ENCODE peak calls at places on chromosomes 11 and 22, in seven cellular contexts. One of them, this sample, is unnamed.

GRCh38 chr11:33256031-33256807 is 962 bp upstream of the HIPK3 start:
- DNase-seq in stimulated activated CD4-positive, alpha-beta T cell treated with anti-CD3 and anti-CD28 coated beads, Interleukin-1b, Interleukin-23, amount 100 ng/mL, for 24 hours: no peak
- DNase-seq in AG10803: peak
- DNase-seq in EL: no peak
- DNase-seq in CD4-positive, CD25-positive, alpha-beta regulatory T cell: no peak
- DNase-seq in activated T-helper 1 cell treated with anti-CD3 and anti-CD28 coated beads, Interleukin-2, amount 50 U/mL, for 16 hours: no peak
- DNase-seq in substantia nigra: no peak
- DNase-seq in this sample: no peak

GRCh38 chr11:122863704-122864326 is 18.7 kb upstream of the JHY start:
- DNase-seq in EL: peak
- DNase-seq in activated T-helper 1 cell treated with anti-CD3 and anti-CD28 coated beads, Interleukin-2, amount 50 U/mL, for 16 hours: no peak
- DNase-seq in AG10803: peak
- DNase-seq in stimulated activated CD4-positive, alpha-beta T cell treated with anti-CD3 and anti-CD28 coated beads, Interleukin-1b, Interleukin-23, amount 100 ng/mL, for 24 hours: no peak
- DNase-seq in CD4-positive, CD25-positive, alpha-beta regulatory T cell: peak
- DNase-seq in substantia nigra: peak
- DNase-seq in this sample: no peak

GRCh38 chr11:121715395-121715794 is 262.6 kb upstream of the SORL1-AS1 start:
- DNase-seq in activated T-helper 1 cell treated with anti-CD3 and anti-CD28 coated beads, Interleukin-2, amount 50 U/mL, for 16 hours: no peak
- DNase-seq in stimulated activated CD4-positive, alpha-beta T cell treated with anti-CD3 and anti-CD28 coated beads, Interleukin-1b, Interleukin-23, amount 100 ng/mL, for 24 hours: no peak
- DNase-seq in AG10803: peak
- DNase-seq in substantia nigra: no peak
- DNase-seq in EL: no peak
- DNase-seq in CD4-positive, CD25-positive, alpha-beta regulatory T cell: no peak
- DNase-seq in this sample: no peak

GRCh38 chr11:6055569-6055968 is 25.0 kb upstream of the OR56A1 start:
- DNase-seq in EL: no peak
- DNase-seq in CD4-positive, CD25-positive, alpha-beta regulatory T cell: no peak
- DNase-seq in substantia nigra: no peak
- DNase-seq in stimulated activated CD4-positive, alpha-beta T cell treated with anti-CD3 and anti-CD28 coated beads, Interleukin-1b, Interleukin-23, amount 100 ng/mL, for 24 hours: no peak
- DNase-seq in AG10803: no peak
- DNase-seq in activated T-helper 1 cell treated with anti-CD3 and anti-CD28 coated beads, Interleukin-2, amount 50 U/mL, for 16 hours: no peak
- DNase-seq in this sample: no peak

GRCh38 chr22:38694945-38695344 is 5.8 kb downstream of the JOSD1 start:
- DNase-seq in CD4-positive, CD25-positive, alpha-beta regulatory T cell: no peak
- DNase-seq in activated T-helper 1 cell treated with anti-CD3 and anti-CD28 coated beads, Interleukin-2, amount 50 U/mL, for 16 hours: no peak
- DNase-seq in stimulated activated CD4-positive, alpha-beta T cell treated with anti-CD3 and anti-CD28 coated beads, Interleukin-1b, Interleukin-23, amount 100 ng/mL, for 24 hours: no peak
- DNase-seq in substantia nigra: no peak
- DNase-seq in EL: no peak
- DNase-seq in AG10803: no peak
- DNase-seq in this sample: no peak

GRCh38 chr22:44526431-44527115 is 28.5 kb upstream of the RTL6 start:
- DNase-seq in AG10803: no peak
- DNase-seq in stimulated activated CD4-positive, alpha-beta T cell treated with anti-CD3 and anti-CD28 coated beads, Interleukin-1b, Interleukin-23, amount 100 ng/mL, for 24 hours: no peak
- DNase-seq in substantia nigra: no peak
- DNase-seq in EL: no peak
- DNase-seq in activated T-helper 1 cell treated with anti-CD3 and anti-CD28 coated beads, Interleukin-2, amount 50 U/mL, for 16 hours: no peak
- DNase-seq in CD4-positive, CD25-positive, alpha-beta regulatory T cell: no peak
- DNase-seq in this sample: no peak

GRCh38 chr11:15920856-15921629 is 435.3 kb downstream of the SOX6 start:
- DNase-seq in EL: no peak
- DNase-seq in CD4-positive, CD25-positive, alpha-beta regulatory T cell: no peak
- DNase-seq in AG10803: no peak
- DNase-seq in activated T-helper 1 cell treated with anti-CD3 and anti-CD28 coated beads, Interleukin-2, amount 50 U/mL, for 16 hours: no peak
- DNase-seq in substantia nigra: no peak
- DNase-seq in stimulated activated CD4-positive, alpha-beta T cell treated with anti-CD3 and anti-CD28 coated beads, Interleukin-1b, Interleukin-23, amount 100 ng/mL, for 24 hours: no peak
- DNase-seq in this sample: no peak

GRCh38 chr22:29912605-29913398 is 29.8 kb downstream of the MTMR3 start:
- DNase-seq in AG10803: peak
- DNase-seq in activated T-helper 1 cell treated with anti-CD3 and anti-CD28 coated beads, Interleukin-2, amount 50 U/mL, for 16 hours: no peak
- DNase-seq in substantia nigra: no peak
- DNase-seq in stimulated activated CD4-positive, alpha-beta T cell treated with anti-CD3 and anti-CD28 coated beads, Interleukin-1b, Interleukin-23, amount 100 ng/mL, for 24 hours: no peak
- DNase-seq in CD4-positive, CD25-positive, alpha-beta regulatory T cell: no peak
- DNase-seq in EL: peak
- DNase-seq in this sample: no peak

GRCh38 chr11:110606415-110606814 is 105.8 kb downstream of the ARHGAP20 start:
- DNase-seq in stimulated activated CD4-positive, alpha-beta T cell treated with anti-CD3 and anti-CD28 coated beads, Interleukin-1b, Interleukin-23, amount 100 ng/mL, for 24 hours: no peak
- DNase-seq in EL: no peak
- DNase-seq in AG10803: no peak
- DNase-seq in CD4-positive, CD25-positive, alpha-beta regulatory T cell: no peak
- DNase-seq in substantia nigra: no peak
- DNase-seq in activated T-helper 1 cell treated with anti-CD3 and anti-CD28 coated beads, Interleukin-2, amount 50 U/mL, for 16 hours: no peak
- DNase-seq in this sample: no peak

GRCh38 chr22:44378380-44378779 is 65.6 kb upstream of the SHISAL1 start:
- DNase-seq in AG10803: no peak
- DNase-seq in activated T-helper 1 cell treated with anti-CD3 and anti-CD28 coated beads, Interleukin-2, amount 50 U/mL, for 16 hours: no peak
- DNase-seq in CD4-positive, CD25-positive, alpha-beta regulatory T cell: no peak
- DNase-seq in substantia nigra: no peak
- DNase-seq in EL: no peak
- DNase-seq in stimulated activated CD4-positive, alpha-beta T cell treated with anti-CD3 and anti-CD28 coated beads, Interleukin-1b, Interleukin-23, amount 100 ng/mL, for 24 hours: no peak
- DNase-seq in this sample: no peak

GRCh38 chr22:27349456-27349855 is 452.1 kb downstream of the MN1 start:
- DNase-seq in EL: peak
- DNase-seq in substantia nigra: no peak
- DNase-seq in AG10803: peak
- DNase-seq in CD4-positive, CD25-positive, alpha-beta regulatory T cell: no peak
- DNase-seq in activated T-helper 1 cell treated with anti-CD3 and anti-CD28 coated beads, Interleukin-2, amount 50 U/mL, for 16 hours: no peak
- DNase-seq in stimulated activated CD4-positive, alpha-beta T cell treated with anti-CD3 and anti-CD28 coated beads, Interleukin-1b, Interleukin-23, amount 100 ng/mL, for 24 hours: no peak
- DNase-seq in this sample: no peak

GRCh38 chr11:120339394-120339890 is 3.2 kb downstream of the ARHGEF12 start:
- DNase-seq in activated T-helper 1 cell treated with anti-CD3 and anti-CD28 coated beads, Interleukin-2, amount 50 U/mL, for 16 hours: no peak
- DNase-seq in substantia nigra: peak
- DNase-seq in CD4-positive, CD25-positive, alpha-beta regulatory T cell: peak
- DNase-seq in EL: peak
- DNase-seq in AG10803: peak
- DNase-seq in stimulated activated CD4-positive, alpha-beta T cell treated with anti-CD3 and anti-CD28 coated beads, Interleukin-1b, Interleukin-23, amount 100 ng/mL, for 24 hours: no peak
- DNase-seq in this sample: no peak

GRCh38 chr11:79437274-79437980 is 3.4 kb downstream of the TENM4 start:
- DNase-seq in EL: peak
- DNase-seq in activated T-helper 1 cell treated with anti-CD3 and anti-CD28 coated beads, Interleukin-2, amount 50 U/mL, for 16 hours: no peak
- DNase-seq in stimulated activated CD4-positive, alpha-beta T cell treated with anti-CD3 and anti-CD28 coated beads, Interleukin-1b, Interleukin-23, amount 100 ng/mL, for 24 hours: no peak
- DNase-seq in CD4-positive, CD25-positive, alpha-beta regulatory T cell: no peak
- DNase-seq in AG10803: no peak
- DNase-seq in substantia nigra: peak
- DNase-seq in this sample: peak

GRCh38 chr11:44309483-44310197 is at the start of gene ALX4:
- DNase-seq in AG10803: peak
- DNase-seq in CD4-positive, CD25-positive, alpha-beta regulatory T cell: peak
- DNase-seq in EL: peak
- DNase-seq in stimulated activated CD4-positive, alpha-beta T cell treated with anti-CD3 and anti-CD28 coated beads, Interleukin-1b, Interleukin-23, amount 100 ng/mL, for 24 hours: no peak
- DNase-seq in substantia nigra: peak
- DNase-seq in activated T-helper 1 cell treated with anti-CD3 and anti-CD28 coated beads, Interleukin-2, amount 50 U/mL, for 16 hours: no peak
- DNase-seq in this sample: no peak

GRCh38 chr11:15714641-15715399 is 600.1 kb downstream of the INSC start:
- DNase-seq in CD4-positive, CD25-positive, alpha-beta regulatory T cell: no peak
- DNase-seq in EL: no peak
- DNase-seq in stimulated activated CD4-positive, alpha-beta T cell treated with anti-CD3 and anti-CD28 coated beads, Interleukin-1b, Interleukin-23, amount 100 ng/mL, for 24 hours: no peak
- DNase-seq in activated T-helper 1 cell treated with anti-CD3 and anti-CD28 coated beads, Interleukin-2, amount 50 U/mL, for 16 hours: no peak
- DNase-seq in substantia nigra: no peak
- DNase-seq in AG10803: no peak
- DNase-seq in this sample: no peak

GRCh38 chr11:66281001-66281400 is 3.0 kb downstream of the CNIH2 start:
- DNase-seq in EL: peak
- DNase-seq in AG10803: no peak
- DNase-seq in activated T-helper 1 cell treated with anti-CD3 and anti-CD28 coated beads, Interleukin-2, amount 50 U/mL, for 16 hours: no peak
- DNase-seq in stimulated activated CD4-positive, alpha-beta T cell treated with anti-CD3 and anti-CD28 coated beads, Interleukin-1b, Interleukin-23, amount 100 ng/mL, for 24 hours: no peak
- DNase-seq in CD4-positive, CD25-positive, alpha-beta regulatory T cell: no peak
- DNase-seq in substantia nigra: no peak
- DNase-seq in this sample: no peak